ENCODE peak calls at places on chromosomes 1 and 21, in ten cellular contexts. H, J, I, N, Z, V, K, E, C and X are unnamed samples.

GRCh38 chr1:60262701-60263100 is 189.1 kb upstream of the C1orf87 start:
- DNase-seq in H (no peak), J (no peak), I (no peak), N (no peak), Z (no peak), V (no peak), K (no peak), E (no peak), C (no peak), X (no peak)

GRCh38 chr1:43565600-43566360 is 35.1 kb downstream of the PTPRF start:
- DNase-seq in H (no peak), J (peak; percentile 61), I (no peak), N (peak; percentile 69), Z (peak; percentile 88), V (no peak), K (peak; percentile 60), E (peak; percentile 75), C (peak; percentile 92), X (no peak)

GRCh38 chr1:90940746-90941145 is 81.1 kb downstream of the ZNF644 start:
- DNase-seq in H (no peak), J (no peak), I (no peak), N (no peak), Z (no peak), V (no peak), K (no peak), E (no peak), C (no peak), X (no peak)

GRCh38 chr1:79100385-79100784 is 93.9 kb upstream of the ADGRL4 start:
- DNase-seq in H (no peak), J (no peak), I (no peak), N (no peak), Z (no peak), V (peak; percentile 95), K (no peak), E (peak; percentile 35), C (no peak), X (no peak)

GRCh38 chr1:185325413-185325812 is 8.4 kb upstream of the IVNS1ABP start:
- DNase-seq in H (no peak), J (no peak), I (no peak), N (no peak), Z (no peak), V (no peak), K (no peak), E (no peak), C (no peak), X (no peak)

GRCh38 chr1:152995838-152996237 is 5.7 kb upstream of the SPRR3 start:
- DNase-seq in H (no peak), J (no peak), I (no peak), N (no peak), Z (no peak), V (no peak), K (no peak), E (no peak), C (no peak), X (no peak)

GRCh38 chr1:173208146-173208545 is 1.0 kb upstream of the TNFSF4 start:
- DNase-seq in H (no peak), J (no peak), I (no peak), N (no peak), Z (no peak), V (no peak), K (no peak), E (peak; percentile 20), C (no peak), X (no peak)

GRCh38 chr21:36576441-36576840 is 96.5 kb upstream of the CLDN14 start:
- DNase-seq in H (no peak), J (no peak), I (no peak), N (no peak), Z (no peak), V (no peak), K (no peak), E (no peak), C (no peak), X (no peak)

DNA sequence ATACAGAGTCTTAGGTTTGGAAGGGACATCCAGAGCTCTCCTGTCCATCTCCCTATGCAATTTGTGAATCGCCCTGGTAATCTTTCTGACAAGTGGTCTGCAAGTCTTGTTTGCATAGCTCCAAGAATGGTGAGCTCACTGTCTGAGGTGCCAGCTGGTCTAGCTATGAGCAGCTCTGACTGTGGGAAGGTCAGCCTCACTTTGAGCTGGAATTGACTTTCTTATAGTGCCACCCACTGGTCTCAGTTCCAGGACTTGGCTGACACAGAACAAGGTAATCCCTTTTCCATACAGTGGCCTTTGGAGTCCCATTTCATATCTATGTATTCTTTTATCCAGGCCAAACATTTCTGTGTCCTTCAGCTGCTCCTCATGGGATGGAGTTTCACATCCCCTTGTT is 95.6 kb upstream of the C8B start:
- DNase-seq in H (no peak), J (no peak), I (peak; percentile 1), N (no peak), Z (no peak), V (no peak), K (no peak), E (peak; percentile 8), C (peak; percentile 43), X (no peak)
- TF ChIP-seq CTCF in H (no peak), J (no peak), I (no peak), N (no peak), Z (peak; percentile 9), V (peak; percentile 27), K (no peak), E (no peak), C (peak; percentile 33), X (no peak)

GRCh38 chr1:199550384-199551067 is 477.0 kb upstream of the NR5A2 start:
- DNase-seq in H (no peak), J (no peak), I (no peak), N (no peak), Z (no peak), V (no peak), K (no peak), E (peak; percentile 33), C (no peak), X (no peak)
- TF ChIP-seq CTCF in H (no peak), J (no peak), I (no peak), N (no peak), Z (no peak), V (no peak), K (no peak), E (no peak), C (peak; percentile 29), X (peak; percentile 66)

DNA sequence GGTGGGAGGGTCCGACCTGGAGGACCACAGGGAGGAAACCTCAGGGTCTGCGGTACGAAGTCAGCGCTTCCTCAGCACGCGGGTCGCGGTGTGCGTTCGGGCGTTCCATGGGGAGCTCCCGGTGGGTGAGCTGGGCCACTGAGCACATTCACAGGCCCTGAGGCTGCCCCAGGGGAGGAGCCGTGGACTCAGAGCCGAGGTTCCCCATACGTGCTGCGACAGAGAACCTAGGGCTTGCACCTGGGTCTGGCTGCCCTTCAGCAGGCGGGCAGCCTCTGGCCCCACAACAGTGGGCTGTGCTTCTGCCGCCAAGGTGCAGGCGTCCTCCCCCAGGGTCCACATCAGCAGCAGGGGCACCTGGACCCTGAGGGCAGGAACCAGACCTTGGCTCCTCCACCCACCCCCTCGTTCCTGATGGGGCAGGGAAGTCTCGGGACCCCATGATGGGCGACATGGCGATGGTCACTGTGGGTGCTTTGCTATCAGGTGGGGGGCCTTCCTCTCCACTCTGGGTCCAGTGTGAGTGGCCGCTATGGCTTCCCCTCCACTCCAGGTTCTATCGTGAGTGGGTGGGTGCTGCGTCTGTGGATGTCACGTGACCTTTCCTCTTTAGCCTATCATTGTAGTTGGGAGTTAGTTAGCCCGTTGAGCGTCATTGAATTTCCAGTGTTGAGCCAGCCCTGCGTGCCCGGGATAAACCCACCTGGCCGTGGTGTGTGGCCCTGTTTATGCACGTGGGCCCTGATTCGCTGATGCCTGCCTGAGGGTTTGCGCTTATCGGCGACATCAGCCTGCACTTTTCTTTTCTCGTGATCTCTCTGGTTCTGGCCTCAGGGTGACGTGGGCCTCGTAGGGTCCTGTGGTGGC is 27.9 kb downstream of the FTCD start:
- DNase-seq in H (peak; percentile 78), J (peak; percentile 48), I (no peak), N (no peak), Z (peak; percentile 64), V (no peak), K (no peak), E (no peak), C (peak; percentile 6), X (peak; percentile 81)
- TF ChIP-seq CTCF in H (no peak), J (no peak), I (no peak), N (no peak), Z (no peak), V (no peak), K (no peak), E (no peak), C (no peak), X (no peak)

GRCh38 chr1:235329139-235329808 is 904 bp downstream of the GGPS1 start:
- DNase-seq in H (peak; percentile 85), J (peak; percentile 57), I (peak; percentile 46), N (peak; percentile 72), Z (peak; percentile 78), V (no peak), K (peak; percentile 47), E (no peak), C (peak; percentile 67), X (no peak)
- TF ChIP-seq CTCF in H (no peak), J (no peak), I (no peak), N (no peak), Z (no peak), V (peak; percentile 19), K (no peak), E (peak; percentile 9), C (peak; percentile 46), X (no peak)

GRCh38 chr1:243708210-243708609 is 141.8 kb downstream of the AKT3 start:
- DNase-seq in H (no peak), J (no peak), I (no peak), N (no peak), Z (no peak), V (no peak), K (no peak), E (peak; percentile 37), C (no peak), X (no peak)
- TF ChIP-seq CTCF in H (no peak), J (peak; percentile 18), I (peak; percentile 53), N (no peak), Z (no peak), V (peak; percentile 39), K (no peak), E (peak; percentile 14), C (no peak), X (peak; percentile 58)

DNA sequence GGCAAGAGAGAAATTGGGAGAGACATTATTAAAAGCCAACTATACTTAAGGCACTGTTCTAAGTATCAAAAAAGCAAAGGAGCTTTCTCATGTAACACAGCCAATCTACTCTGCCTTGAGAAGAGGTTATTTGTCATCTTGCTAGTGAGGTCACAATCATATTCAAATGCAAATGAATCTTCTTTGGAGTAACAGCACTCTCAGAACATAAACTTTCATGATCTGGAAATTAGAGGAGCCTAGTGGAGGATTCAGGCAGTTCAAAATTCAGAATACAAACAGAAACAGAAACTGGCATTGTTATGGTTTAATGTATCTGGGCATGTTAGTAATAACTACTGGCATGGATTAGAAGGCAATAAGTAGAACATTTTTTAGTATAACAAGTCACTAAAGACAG is 57.4 kb downstream of the ARID4B start:
- DNase-seq in H (no peak), J (no peak), I (no peak), N (no peak), Z (no peak), V (peak; percentile 34), K (no peak), E (peak; percentile 16), C (no peak), X (no peak)
- TF ChIP-seq CTCF in H (no peak), J (no peak), I (no peak), N (peak; percentile 12), Z (no peak), V (no peak), K (no peak), E (peak; percentile 8), C (no peak), X (peak; percentile 11)

GRCh38 chr1:192732787-192733186 is 76.1 kb upstream of the RGS2 start:
- DNase-seq in H (no peak), J (no peak), I (peak; percentile 20), N (peak; percentile 27), Z (no peak), V (no peak), K (no peak), E (no peak), C (peak; percentile 9), X (no peak)
- TF ChIP-seq CTCF in H (no peak), J (no peak), I (no peak), N (peak; percentile 18), Z (no peak), V (no peak), K (no peak), E (no peak), C (no peak), X (peak; percentile 19)